ENCODE peak calls at places on chromosomes 5 and 9, in eight cellular contexts. One of them, this sample, is unnamed.

GRCh38 chr9:129582865-129583264 is 38.0 kb downstream of the C9orf50 start:
- DNase-seq in HTR-8/SVneo: no peak
- DNase-seq in activated T-helper 1 cell treated with anti-CD3 and anti-CD28 coated beads, Interleukin-2, amount 50 U/mL, for 16 hours: no peak
- DNase-seq in A172: no peak
- DNase-seq in AG10803: no peak
- DNase-seq in LHCN-M2: no peak
- DNase-seq in fibroblast of the aortic adventitia: no peak
- DNase-seq in activated CD8-positive, alpha-beta memory T cell treated with anti-CD3 and anti-CD28 coated beads for 1 hour: no peak
- DNase-seq in this sample: no peak

GRCh38 chr9:125650271-125650737 is 56.7 kb downstream of the MAPKAP1 start:
- DNase-seq in HTR-8/SVneo: no peak
- DNase-seq in activated T-helper 1 cell treated with anti-CD3 and anti-CD28 coated beads, Interleukin-2, amount 50 U/mL, for 16 hours: no peak
- DNase-seq in A172: peak
- DNase-seq in AG10803: peak
- DNase-seq in LHCN-M2: peak
- DNase-seq in fibroblast of the aortic adventitia: peak
- DNase-seq in activated CD8-positive, alpha-beta memory T cell treated with anti-CD3 and anti-CD28 coated beads for 1 hour: no peak
- DNase-seq in this sample: no peak

GRCh38 chr5:162796507-162796906 is 640.9 kb upstream of the CCNG1 start:
- DNase-seq in HTR-8/SVneo: no peak
- DNase-seq in activated T-helper 1 cell treated with anti-CD3 and anti-CD28 coated beads, Interleukin-2, amount 50 U/mL, for 16 hours: no peak
- DNase-seq in A172: no peak
- DNase-seq in AG10803: no peak
- DNase-seq in LHCN-M2: no peak
- DNase-seq in fibroblast of the aortic adventitia: no peak
- DNase-seq in activated CD8-positive, alpha-beta memory T cell treated with anti-CD3 and anti-CD28 coated beads for 1 hour: no peak
- DNase-seq in this sample: no peak

GRCh38 chr9:134662143-134662876 is 20.7 kb downstream of the COL5A1 start:
- DNase-seq in HTR-8/SVneo: peak
- DNase-seq in activated T-helper 1 cell treated with anti-CD3 and anti-CD28 coated beads, Interleukin-2, amount 50 U/mL, for 16 hours: no peak
- DNase-seq in A172: peak
- DNase-seq in AG10803: peak
- DNase-seq in LHCN-M2: peak
- DNase-seq in fibroblast of the aortic adventitia: peak
- DNase-seq in activated CD8-positive, alpha-beta memory T cell treated with anti-CD3 and anti-CD28 coated beads for 1 hour: no peak
- DNase-seq in this sample: no peak

GRCh38 chr5:78534148-78535009 is 114.2 kb downstream of the LHFPL2 start:
- DNase-seq in HTR-8/SVneo: no peak
- DNase-seq in activated T-helper 1 cell treated with anti-CD3 and anti-CD28 coated beads, Interleukin-2, amount 50 U/mL, for 16 hours: no peak
- DNase-seq in A172: peak
- DNase-seq in AG10803: peak
- DNase-seq in LHCN-M2: peak
- DNase-seq in fibroblast of the aortic adventitia: peak
- DNase-seq in activated CD8-positive, alpha-beta memory T cell treated with anti-CD3 and anti-CD28 coated beads for 1 hour: no peak
- DNase-seq in this sample: no peak

GRCh38 chr5:150574818-150575537 is 65.5 kb upstream of the SYNPO start:
- DNase-seq in HTR-8/SVneo: no peak
- DNase-seq in activated T-helper 1 cell treated with anti-CD3 and anti-CD28 coated beads, Interleukin-2, amount 50 U/mL, for 16 hours: no peak
- DNase-seq in A172: no peak
- DNase-seq in AG10803: peak
- DNase-seq in LHCN-M2: no peak
- DNase-seq in fibroblast of the aortic adventitia: peak
- DNase-seq in activated CD8-positive, alpha-beta memory T cell treated with anti-CD3 and anti-CD28 coated beads for 1 hour: no peak
- DNase-seq in this sample: no peak

GRCh38 chr9:81759680-81760215 is 70.4 kb upstream of the TLE1 start:
- DNase-seq in HTR-8/SVneo: peak
- DNase-seq in activated T-helper 1 cell treated with anti-CD3 and anti-CD28 coated beads, Interleukin-2, amount 50 U/mL, for 16 hours: no peak
- DNase-seq in A172: peak
- DNase-seq in AG10803: peak
- DNase-seq in LHCN-M2: peak
- DNase-seq in fibroblast of the aortic adventitia: peak
- DNase-seq in activated CD8-positive, alpha-beta memory T cell treated with anti-CD3 and anti-CD28 coated beads for 1 hour: no peak
- DNase-seq in this sample: no peak

GRCh38 chr5:177389368-177390169 is 5.3 kb downstream of the SLC34A1 start:
- DNase-seq in HTR-8/SVneo: peak
- DNase-seq in activated T-helper 1 cell treated with anti-CD3 and anti-CD28 coated beads, Interleukin-2, amount 50 U/mL, for 16 hours: no peak
- DNase-seq in A172: peak
- DNase-seq in AG10803: peak
- DNase-seq in LHCN-M2: peak
- DNase-seq in fibroblast of the aortic adventitia: peak
- DNase-seq in activated CD8-positive, alpha-beta memory T cell treated with anti-CD3 and anti-CD28 coated beads for 1 hour: no peak
- DNase-seq in this sample: peak

GRCh38 chr5:176577312-176578176 is 28.4 kb downstream of the CDHR2 start:
- DNase-seq in HTR-8/SVneo: no peak
- DNase-seq in activated T-helper 1 cell treated with anti-CD3 and anti-CD28 coated beads, Interleukin-2, amount 50 U/mL, for 16 hours: no peak
- DNase-seq in A172: no peak
- DNase-seq in AG10803: no peak
- DNase-seq in LHCN-M2: no peak
- DNase-seq in fibroblast of the aortic adventitia: no peak
- DNase-seq in activated CD8-positive, alpha-beta memory T cell treated with anti-CD3 and anti-CD28 coated beads for 1 hour: no peak
- DNase-seq in this sample: no peak

GRCh38 chr5:76524101-76524835 is 98.9 kb downstream of the F2RL2 start:
- DNase-seq in HTR-8/SVneo: no peak
- DNase-seq in activated T-helper 1 cell treated with anti-CD3 and anti-CD28 coated beads, Interleukin-2, amount 50 U/mL, for 16 hours: no peak
- DNase-seq in A172: no peak
- DNase-seq in AG10803: no peak
- DNase-seq in LHCN-M2: no peak
- DNase-seq in fibroblast of the aortic adventitia: peak
- DNase-seq in activated CD8-positive, alpha-beta memory T cell treated with anti-CD3 and anti-CD28 coated beads for 1 hour: no peak
- DNase-seq in this sample: no peak

This sample was measured in stimulated activated naive CD4-positive, alpha-beta T cell treated with Interleukin-2 at 50 U/mL for 16 hours.